ENCODE peak calls at places on chromosomes 11 and 22, in nine cellular contexts. Y is thoracic aorta, D is sigmoid colon, F is uterus, Q is upper lobe of right lung, J is WERI-Rb-1, A is A673, G is brain microvascular endothelial cell, O is neuronal stem cell. E is an unnamed sample.

GRCh38 chr11:113906515-113906914 is 1.9 kb downstream of the HTR3B start:
- DNase-seq in Y (no peak), D (no peak), F (no peak), Q (no peak), J (no peak), A (no peak), G (no peak), O (no peak), E (no peak)

GRCh38 chr11:69111578-69112247 is 44.0 kb upstream of the SMIM38 start:
- DNase-seq in Y (no peak), D (no peak), F (no peak), Q (no peak), J (no peak), A (no peak), G (no peak), O (no peak), E (no peak)

GRCh38 chr11:119195680-119196079 is 10.4 kb downstream of the NHERF4 start:
- DNase-seq in Y (no peak), D (no peak), F (no peak), Q (peak), J (peak), A (peak), G (peak), O (no peak), E (no peak)

GRCh38 chr11:70352601-70353000 is 45.7 kb upstream of the CTTN start:
- DNase-seq in Y (no peak), D (no peak), F (no peak), Q (no peak), J (no peak), A (no peak), G (no peak), O (no peak), E (no peak)

GRCh38 chr11:20020716-20021115 is 139.6 kb downstream of the DBX1 start:
- DNase-seq in Y (no peak), D (no peak), F (no peak), Q (no peak), J (no peak), A (no peak), G (no peak), O (no peak), E (no peak)

GRCh38 chr11:132655187-132655855 is 877.0 kb downstream of the OPCML start:
- DNase-seq in Y (no peak), D (no peak), F (no peak), Q (no peak), J (peak), A (no peak), G (no peak), O (no peak), E (no peak)

GRCh38 chr11:9057888-9058287 is 33.5 kb downstream of the SCUBE2 start:
- DNase-seq in Y (no peak), D (no peak), F (no peak), Q (no peak), J (peak), A (no peak), G (no peak), O (no peak), E (no peak)

GRCh38 chr11:46599340-46600067 is 5.7 kb upstream of the AMBRA1 start:
- DNase-seq in Y (no peak), D (no peak), F (peak), Q (no peak), J (no peak), A (no peak), G (no peak), O (no peak), E (no peak)

GRCh38 chr22:49331223-49331815 is 496.4 kb downstream of the BRD1 start:
- DNase-seq in Y (no peak), D (no peak), F (no peak), Q (peak), J (no peak), A (no peak), G (no peak), O (no peak), E (no peak)

GRCh38 chr11:94577841-94578240 is 10.7 kb downstream of the PIWIL4 start:
- DNase-seq in Y (no peak), D (no peak), F (no peak), Q (no peak), J (no peak), A (no peak), G (no peak), O (no peak), E (no peak)

GRCh38 chr11:1208361-1209261 is 14.3 kb upstream of the MUC5B start:
- DNase-seq in Y (no peak), D (peak), F (no peak), Q (peak), J (no peak), A (no peak), G (no peak), O (no peak), E (no peak)

GRCh38 chr11:69841859-69842698 is 22.9 kb upstream of the FGF3 start:
- DNase-seq in Y (no peak), D (no peak), F (no peak), Q (no peak), J (no peak), A (peak), G (no peak), O (no peak), E (no peak)

GRCh38 chr11:100442017-100442416 is 245.1 kb upstream of the ARHGAP42 start:
- DNase-seq in Y (no peak), D (no peak), F (no peak), Q (no peak), J (no peak), A (peak), G (no peak), O (no peak), E (no peak)

GRCh38 chr22:46209262-46209661 is 40.8 kb downstream of the CDPF1 start:
- DNase-seq in Y (no peak), D (no peak), F (no peak), Q (no peak), J (no peak), A (no peak), G (no peak), O (no peak), E (no peak)

GRCh38 chr22:50302564-50302963 is 4.9 kb downstream of the PLXNB2 start:
- DNase-seq in Y (no peak), D (no peak), F (peak), Q (no peak), J (no peak), A (no peak), G (no peak), O (no peak), E (no peak)

GRCh38 chr22:35900483-35901168 is 128.0 kb downstream of the RBFOX2 start:
- DNase-seq in Y (no peak), D (no peak), F (no peak), Q (no peak), J (no peak), A (no peak), G (peak), O (no peak), E (peak)

GRCh38 chr11:109964487-109964886 is 128.7 kb upstream of the ZC3H12C start:
- DNase-seq in Y (no peak), D (no peak), F (no peak), Q (no peak), J (no peak), A (no peak), G (no peak), O (no peak), E (no peak)

GRCh38 chr22:22398530-22399327 is 109.8 kb downstream of the ZNF280B start:
- DNase-seq in Y (no peak), D (no peak), F (no peak), Q (no peak), J (no peak), A (no peak), G (no peak), O (no peak), E (no peak)

GRCh38 chr11:134701564-134702165 is 289.6 kb upstream of the B3GAT1 start:
- DNase-seq in Y (no peak), D (no peak), F (no peak), Q (peak), J (no peak), A (no peak), G (no peak), O (no peak), E (no peak)

GRCh38 chr11:105334025-105334714 is 194.6 kb upstream of the CARD18 start:
- DNase-seq in Y (no peak), D (no peak), F (no peak), Q (no peak), J (no peak), A (no peak), G (no peak), O (no peak), E (no peak)

GRCh38 chr11:58301576-58301975 is 33.5 kb upstream of the OR10W1 start:
- DNase-seq in Y (no peak), D (no peak), F (no peak), Q (no peak), J (no peak), A (no peak), G (peak), O (no peak), E (peak)

GRCh38 chr11:101003468-101003867 is 126.1 kb downstream of the PGR start:
- DNase-seq in Y (no peak), D (no peak), F (no peak), Q (no peak), J (no peak), A (no peak), G (no peak), O (no peak), E (no peak)

GRCh38 chr22:45876136-45877035 is 100.6 kb downstream of the WNT7B start:
- DNase-seq in Y (no peak), D (peak), F (peak), Q (peak), J (no peak), A (no peak), G (no peak), O (no peak), E (no peak)

GRCh38 chr22:43018615-43019014 is 3.7 kb upstream of the PACSIN2 start:
- DNase-seq in Y (no peak), D (no peak), F (no peak), Q (no peak), J (no peak), A (no peak), G (no peak), O (no peak), E (no peak)

GRCh38 chr11:4416306-4416705 is 22.8 kb upstream of the TRIM21 start:
- DNase-seq in Y (no peak), D (no peak), F (no peak), Q (no peak), J (no peak), A (no peak), G (no peak), O (no peak), E (no peak)

GRCh38 chr11:12120031-12121008 is 9.9 kb downstream of the MICAL2 start:
- DNase-seq in Y (no peak), D (no peak), F (no peak), Q (no peak), J (peak), A (no peak), G (no peak), O (no peak), E (no peak)

GRCh38 chr11:47551086-47551485 is 1.8 kb downstream of the CELF1 start:
- DNase-seq in Y (no peak), D (no peak), F (no peak), Q (no peak), J (no peak), A (peak), G (no peak), O (no peak), E (no peak)

GRCh38 chr11:115471367-115471766 is 32.8 kb downstream of the CADM1 start:
- DNase-seq in Y (no peak), D (no peak), F (no peak), Q (no peak), J (no peak), A (no peak), G (no peak), O (no peak), E (no peak)

GRCh38 chr22:35540600-35541253 is at the start of gene RASD2:
- DNase-seq in Y (no peak), D (peak), F (peak), Q (no peak), J (peak), A (peak), G (no peak), O (no peak), E (no peak)

GRCh38 chr11:35144103-35144741 is 5.3 kb downstream of the CD44 start:
- DNase-seq in Y (no peak), D (no peak), F (no peak), Q (peak), J (no peak), A (peak), G (peak), O (no peak), E (no peak)

GRCh38 chr11:78666675-78667129 is 92.0 kb upstream of the NARS2 start:
- DNase-seq in Y (no peak), D (no peak), F (no peak), Q (no peak), J (no peak), A (no peak), G (no peak), O (no peak), E (no peak)

GRCh38 chr11:113137735-113138529 is 176.5 kb upstream of the TTC12 start:
- DNase-seq in Y (no peak), D (no peak), F (no peak), Q (no peak), J (no peak), A (no peak), G (no peak), O (no peak), E (no peak)

GRCh38 chr22:39634530-39635399 is 64.2 kb downstream of the CACNA1I start:
- DNase-seq in Y (no peak), D (no peak), F (no peak), Q (no peak), J (no peak), A (peak), G (peak), O (no peak), E (peak)

GRCh38 chr11:94169516-94169915 is 40.9 kb downstream of the PANX1 start:
- DNase-seq in Y (no peak), D (no peak), F (no peak), Q (no peak), J (no peak), A (no peak), G (no peak), O (no peak), E (no peak)

GRCh38 chr11:40255457-40255856 is 1204.0 kb downstream of the LRRC4C start:
- DNase-seq in Y (no peak), D (no peak), F (no peak), Q (no peak), J (no peak), A (no peak), G (no peak), O (no peak), E (no peak)

GRCh38 chr22:50519151-50519550 is 6.2 kb downstream of the SCO2 start:
- DNase-seq in Y (no peak), D (no peak), F (no peak), Q (no peak), J (no peak), A (no peak), G (no peak), O (no peak), E (no peak)

GRCh38 chr11:129143335-129143734 is 48.8 kb downstream of the ARHGAP32 start:
- DNase-seq in Y (peak), D (peak), F (peak), Q (peak), J (no peak), A (peak), G (peak), O (peak), E (peak)
- H3K27ac ChIP-seq in Y (no peak), D (no peak), F (no peak), Q (no peak), J (no peak), A (peak), G (peak), O (no peak), E (peak)

GRCh38 chr22:17262976-17263375 is 43.7 kb upstream of the ADA2 start:
- DNase-seq in Y (no peak), D (no peak), F (no peak), Q (no peak), J (no peak), A (no peak), G (no peak), O (no peak), E (no peak)

GRCh38 chr22:17258015-17258827 is 39.0 kb upstream of the ADA2 start:
- DNase-seq in Y (no peak), D (peak), F (peak), Q (no peak), J (peak), A (peak), G (no peak), O (peak), E (peak)

GRCh38 chr22:17260291-17260690 is 41.1 kb upstream of the ADA2 start:
- DNase-seq in Y (no peak), D (no peak), F (no peak), Q (no peak), J (no peak), A (no peak), G (no peak), O (no peak), E (no peak)

GRCh38 chr22:17257578-17257977 is 38.3 kb upstream of the ADA2 start:
- DNase-seq in Y (no peak), D (no peak), F (no peak), Q (no peak), J (no peak), A (no peak), G (no peak), O (no peak), E (no peak)

DNA sequence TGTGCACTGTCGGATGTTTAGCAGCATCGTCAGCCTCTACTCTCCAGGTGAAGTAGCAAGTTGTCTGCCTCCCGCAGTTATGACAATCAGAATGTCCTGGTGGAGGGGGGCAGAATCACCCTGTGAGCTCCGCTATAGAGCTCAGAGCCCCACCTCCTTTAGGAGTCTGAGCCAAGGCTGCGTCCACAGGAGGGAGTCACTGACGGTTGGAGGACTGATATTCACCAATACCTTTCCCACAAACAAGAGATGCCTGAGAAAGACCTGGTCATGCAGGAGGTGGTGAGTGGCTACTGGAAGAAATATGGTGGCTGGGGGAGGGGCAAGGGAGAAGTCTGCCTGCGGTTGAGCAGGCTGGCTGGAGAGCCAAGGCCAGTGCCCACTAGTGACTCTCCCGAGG is 41.7 kb upstream of the ADA2 start:
- DNase-seq in Y (no peak), D (no peak), F (no peak), Q (no peak), J (no peak), A (no peak), G (no peak), O (no peak), E (no peak)
- H3K27ac ChIP-seq in Y (no peak), D (no peak), F (no peak), Q (no peak), J (no peak), A (no peak), G (no peak), O (no peak), E (no peak)

GRCh38 chr11:126193038-126193478 is 18.4 kb downstream of the RPUSD4 start:
- DNase-seq in Y (no peak), D (no peak), F (no peak), Q (no peak), J (no peak), A (no peak), G (no peak), O (no peak), E (no peak)

GRCh38 chr11:126190792-126191191 is 20.7 kb downstream of the RPUSD4 start:
- DNase-seq in Y (no peak), D (no peak), F (no peak), Q (no peak), J (no peak), A (no peak), G (no peak), O (no peak), E (peak)

GRCh38 chr11:126189109-126189929 is 22.1 kb downstream of the RPUSD4 start:
- DNase-seq in Y (no peak), D (no peak), F (no peak), Q (peak), J (no peak), A (no peak), G (no peak), O (no peak), E (no peak)

GRCh38 chr11:126192386-126192785 is 19.1 kb downstream of the RPUSD4 start:
- DNase-seq in Y (no peak), D (no peak), F (peak), Q (no peak), J (no peak), A (no peak), G (no peak), O (no peak), E (no peak)

GRCh38 chr11:126191379-126192073 is 19.9 kb downstream of the RPUSD4 start:
- DNase-seq in Y (no peak), D (no peak), F (no peak), Q (no peak), J (no peak), A (no peak), G (no peak), O (no peak), E (no peak)
- H3K27ac ChIP-seq in Y (no peak), D (no peak), F (peak), Q (no peak), J (no peak), A (no peak), G (no peak), O (no peak), E (no peak)

GRCh38 chr11:67391304-67392181 is at the start of gene RAD9A:
- DNase-seq in Y (peak), D (peak), F (peak), Q (peak), J (peak), A (peak), G (peak), O (peak), E (no peak)
- H3K27ac ChIP-seq in Y (peak), D (peak), F (peak), Q (peak), J (peak), A (peak), G (peak), O (no peak), E (peak)

GRCh38 chr22:29083576-29084566 is 11.0 kb downstream of the KREMEN1 start:
- DNase-seq in Y (no peak), D (no peak), F (no peak), Q (no peak), J (no peak), A (no peak), G (no peak), O (no peak), E (no peak)
- H3K27ac ChIP-seq in Y (no peak), D (no peak), F (no peak), Q (peak), J (no peak), A (no peak), G (no peak), O (no peak), E (no peak)

DNA sequence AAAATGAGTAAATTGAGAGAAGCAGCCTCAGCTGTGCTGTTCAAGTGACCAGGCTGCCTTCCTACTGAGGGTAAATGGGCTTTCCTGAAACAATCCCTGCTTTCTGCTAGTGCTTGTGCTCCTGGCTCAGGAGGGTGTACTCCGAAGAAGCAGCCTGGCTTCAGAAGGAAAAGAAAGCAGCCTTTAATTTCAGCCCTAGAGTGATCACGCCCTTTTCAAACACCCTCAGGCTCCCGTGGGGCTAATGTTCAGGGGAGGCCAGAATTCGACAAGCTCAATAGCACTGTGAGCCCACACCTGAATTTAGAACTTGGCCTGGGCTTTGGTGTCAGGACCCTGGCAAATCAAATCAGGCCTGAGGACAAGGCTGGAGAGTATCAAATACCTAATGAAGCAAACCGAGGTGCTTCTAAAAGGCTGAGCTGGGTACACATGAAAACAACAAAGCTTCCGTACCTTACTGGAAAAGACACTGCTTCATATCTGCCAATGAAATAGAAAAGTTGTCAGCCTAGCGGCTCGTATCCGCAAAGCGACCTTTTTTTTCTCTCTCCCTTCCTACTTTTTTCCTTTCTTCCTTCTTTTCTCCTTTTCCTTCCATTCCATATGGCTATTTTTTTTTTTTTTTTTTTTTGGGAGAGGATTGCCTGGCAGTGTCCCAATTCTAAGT is 387.8 kb downstream of the SOX6 start:
- DNase-seq in Y (no peak), D (no peak), F (no peak), Q (no peak), J (no peak), A (peak), G (no peak), O (no peak), E (no peak)
- H3K27ac ChIP-seq in Y (peak), D (peak), F (peak), Q (peak), J (no peak), A (peak), G (peak), O (peak), E (peak)

GRCh38 chr11:63681208-63682044 is at the start of gene RTN3:
- DNase-seq in Y (peak), D (peak), F (peak), Q (peak), J (peak), A (peak), G (peak), O (peak), E (peak)

GRCh38 chr11:63686912-63687311 is 5.6 kb downstream of the RTN3 start:
- DNase-seq in Y (no peak), D (no peak), F (no peak), Q (no peak), J (no peak), A (peak), G (no peak), O (no peak), E (no peak)

GRCh38 chr11:63680842-63681207 is 475 bp upstream of the RTN3 start:
- DNase-seq in Y (no peak), D (no peak), F (no peak), Q (no peak), J (no peak), A (no peak), G (no peak), O (no peak), E (no peak)

GRCh38 chr11:63683133-63683991 is 2.1 kb downstream of the RTN3 start:
- DNase-seq in Y (no peak), D (no peak), F (no peak), Q (no peak), J (no peak), A (peak), G (no peak), O (no peak), E (no peak)

GRCh38 chr11:63682045-63682915 is 980 bp downstream of the RTN3 start:
- DNase-seq in Y (no peak), D (peak), F (peak), Q (no peak), J (no peak), A (peak), G (no peak), O (peak), E (no peak)
- H3K27ac ChIP-seq in Y (peak), D (peak), F (peak), Q (peak), J (peak), A (peak), G (no peak), O (peak), E (peak)

E was measured in epithelial cell of prostate.